ENCODE peak calls at places on chromosomes 16 and 17, in seven cellular contexts. Q is AG08395, H is T-helper 1 cell, T is iPS-NIHi11, U is epithelial cell of esophagus, R is cardiac fibroblast, I is stomach. W is an unnamed sample.

GRCh38 chr16:23401142-23401541 is 51.8 kb downstream of the COG7 start:
- DNase-seq in Q (no peak), H (no peak), T (no peak), U (no peak), R (no peak), I (no peak), W (no peak)

GRCh38 chr17:6523330-6523729 is 33.0 kb downstream of the PITPNM3 start:
- DNase-seq in Q (no peak), H (no peak), T (peak; percentile 35), U (peak; percentile 61), R (peak; percentile 39), I (no peak), W (peak; percentile 62)

GRCh38 chr17:16900288-16900882 is 71.5 kb downstream of the TNFRSF13B start:
- DNase-seq in Q (no peak), H (no peak), T (no peak), U (no peak), R (no peak), I (peak; percentile 13), W (no peak)

GRCh38 chr17:80866050-80866793 is 125.4 kb upstream of the CHMP6 start:
- DNase-seq in Q (peak; percentile 79), H (peak; percentile 58), T (peak; percentile 75), U (peak; percentile 69), R (peak; percentile 74), I (peak; percentile 62), W (peak; percentile 49)

GRCh38 chr17:16911141-16911937 is 60.6 kb downstream of the TNFRSF13B start:
- DNase-seq in Q (no peak), H (no peak), T (no peak), U (peak; percentile 11), R (peak; percentile 35), I (peak; percentile 18), W (no peak)

GRCh38 chr16:1338119-1338730 is 4.8 kb downstream of the BAIAP3 start:
- DNase-seq in Q (no peak), H (no peak), T (no peak), U (peak; percentile 26), R (no peak), I (peak; percentile 78), W (no peak)

GRCh38 chr16:54175552-54176375 is 110.8 kb downstream of the IRX3 start:
- DNase-seq in Q (peak; percentile 47), H (no peak), T (no peak), U (peak; percentile 34), R (peak; percentile 8), I (no peak), W (no peak)

GRCh38 chr16:73205153-73205549 is 157.2 kb upstream of the ZFHX3 start:
- DNase-seq in Q (no peak), H (no peak), T (no peak), U (no peak), R (no peak), I (no peak), W (no peak)

GRCh38 chr16:2205967-2206313 is 686 bp downstream of the MLST8 start:
- DNase-seq in Q (no peak), H (no peak), T (peak; percentile 41), U (no peak), R (no peak), I (no peak), W (no peak)

GRCh38 chr17:78132086-78132676 is 1.6 kb downstream of the TMC8 start:
- DNase-seq in Q (no peak), H (peak; percentile 46), T (peak; percentile 62), U (peak; percentile 60), R (no peak), I (peak; percentile 63), W (no peak)

GRCh38 chr17:80899402-80900268 is 92.0 kb upstream of the CHMP6 start:
- DNase-seq in Q (peak; percentile 53), H (peak; percentile 78), T (peak; percentile 84), U (peak; percentile 59), R (peak; percentile 17), I (peak; percentile 29), W (peak; percentile 21)

GRCh38 chr16:1688807-1689560 is 10.9 kb downstream of the JPT2 start:
- DNase-seq in Q (no peak), H (no peak), T (no peak), U (peak; percentile 95), R (peak; percentile 87), I (peak; percentile 70), W (peak; percentile 94)

GRCh38 chr17:31541559-31541958 is 150.1 kb downstream of the RAB11FIP4 start:
- DNase-seq in Q (peak; percentile 30), H (no peak), T (peak; percentile 59), U (no peak), R (no peak), I (no peak), W (no peak)

GRCh38 chr17:45224671-45225050 is 3.0 kb downstream of the FMNL1 start:
- DNase-seq in Q (no peak), H (no peak), T (no peak), U (no peak), R (no peak), I (no peak), W (no peak)

W was measured in bronchial epithelial cell.